ENCODE peak calls at places on chromosomes 11 and 22, in six cellular contexts. A, S, G, W, X and F are unnamed samples.

GRCh38 chr11:128437137-128437536 is 150.2 kb downstream of the ETS1 start:
- DNase-seq in A (no peak), S (no peak), G (no peak), W (no peak), X (no peak), F (no peak)

GRCh38 chr22:47836957-47837356 is 1074.5 kb downstream of the TBC1D22A start:
- DNase-seq in A (no peak), S (no peak), G (peak), W (no peak), X (peak), F (peak)

GRCh38 chr11:110691961-110692360 is 20.3 kb downstream of the ARHGAP20 start:
- DNase-seq in A (no peak), S (no peak), G (no peak), W (no peak), X (peak), F (no peak)

GRCh38 chr11:133467686-133468085 is 64.6 kb downstream of the OPCML start:
- DNase-seq in A (no peak), S (no peak), G (no peak), W (no peak), X (no peak), F (no peak)

GRCh38 chr11:16606784-16607674 is 131.4 kb upstream of the C11orf58 start:
- DNase-seq in A (peak), S (peak), G (peak), W (peak), X (no peak), F (peak)

GRCh38 chr22:31944700-31945477 is 554 bp downstream of the YWHAH start:
- DNase-seq in A (peak), S (no peak), G (peak), W (no peak), X (no peak), F (no peak)

GRCh38 chr22:44182591-44183588 is 2.2 kb downstream of the PARVG start:
- DNase-seq in A (peak), S (no peak), G (no peak), W (no peak), X (no peak), F (no peak)

GRCh38 chr11:72598901-72599300 is 75.3 kb downstream of the PDE2A start:
- DNase-seq in A (peak), S (no peak), G (peak), W (no peak), X (no peak), F (no peak)

GRCh38 chr11:47383106-47383505 is 4.8 kb upstream of the SPI1 start:
- DNase-seq in A (no peak), S (no peak), G (no peak), W (no peak), X (no peak), F (no peak)

GRCh38 chr11:107457205-107457557 is 444 bp downstream of the CWF19L2 start:
- DNase-seq in A (no peak), S (peak), G (no peak), W (no peak), X (peak), F (no peak)

GRCh38 chr11:57476223-57476882 is 16.0 kb downstream of the RTN4RL2 start:
- DNase-seq in A (peak), S (no peak), G (no peak), W (peak), X (no peak), F (no peak)

GRCh38 chr22:45272498-45272897 is 12.3 kb upstream of the UPK3A start:
- DNase-seq in A (no peak), S (no peak), G (no peak), W (no peak), X (no peak), F (no peak)

GRCh38 chr22:17945156-17945850 is 79.1 kb downstream of the MICAL3 start:
- DNase-seq in A (no peak), S (no peak), G (no peak), W (no peak), X (no peak), F (no peak)

GRCh38 chr11:82701847-82702520 is 31.7 kb downstream of the FAM181B start:
- DNase-seq in A (no peak), S (peak), G (peak), W (peak), X (peak), F (no peak)

GRCh38 chr22:38073150-38074130 is 10.5 kb downstream of the SLC16A8 start:
- DNase-seq in A (no peak), S (no peak), G (no peak), W (no peak), X (no peak), F (no peak)

GRCh38 chr11:125464266-125464662 is 31.8 kb downstream of the FEZ1 start:
- DNase-seq in A (no peak), S (peak), G (no peak), W (peak), X (peak), F (no peak)

GRCh38 chr11:103234974-103235373 is 125.7 kb downstream of the DYNC2H1 start:
- DNase-seq in A (no peak), S (peak), G (no peak), W (no peak), X (no peak), F (no peak)

GRCh38 chr11:121661796-121662508 is 209.2 kb upstream of the SORL1-AS1 start:
- DNase-seq in A (no peak), S (peak), G (no peak), W (peak), X (peak), F (no peak)

GRCh38 chr11:128886401-128887119 is 4.6 kb upstream of the KCNJ5 start:
- DNase-seq in A (no peak), S (peak), G (peak), W (no peak), X (peak), F (no peak)

GRCh38 chr11:37504066-37504611 is 906.1 kb upstream of the RAG2 start:
- DNase-seq in A (no peak), S (peak), G (peak), W (peak), X (peak), F (peak)

GRCh38 chr22:31295831-31296230 is 3.5 kb upstream of the PIK3IP1 start:
- DNase-seq in A (no peak), S (no peak), G (no peak), W (peak), X (peak), F (no peak)

GRCh38 chr22:45096256-45096907 is 67.3 kb upstream of the NUP50 start:
- DNase-seq in A (no peak), S (peak), G (peak), W (peak), X (peak), F (no peak)

GRCh38 chr11:47453365-47453764 is 4.4 kb upstream of the RAPSN start:
- DNase-seq in A (no peak), S (no peak), G (no peak), W (no peak), X (no peak), F (no peak)

GRCh38 chr11:134510171-134510570 is 98.1 kb upstream of the B3GAT1 start:
- DNase-seq in A (no peak), S (no peak), G (no peak), W (no peak), X (no peak), F (peak)

GRCh38 chr22:37675930-37676571 is 615 bp downstream of the LGALS1 start:
- DNase-seq in A (peak), S (peak), G (peak), W (no peak), X (no peak), F (no peak)

GRCh38 chr11:83572521-83572920 is 286.4 kb upstream of the CCDC90B start:
- DNase-seq in A (no peak), S (no peak), G (no peak), W (no peak), X (no peak), F (no peak)

GRCh38 chr22:29650370-29650769 is 46.9 kb downstream of the NF2 start:
- DNase-seq in A (no peak), S (no peak), G (no peak), W (no peak), X (no peak), F (no peak)

GRCh38 chr11:81870066-81870412 is 863.6 kb downstream of the FAM181B start:
- DNase-seq in A (no peak), S (no peak), G (no peak), W (no peak), X (no peak), F (no peak)

GRCh38 chr11:122917311-122917710 is 34.8 kb downstream of the JHY start:
- DNase-seq in A (no peak), S (peak), G (no peak), W (peak), X (peak), F (no peak)

GRCh38 chr11:128772814-128773213 is 78.9 kb downstream of the FLI1 start:
- DNase-seq in A (peak), S (no peak), G (no peak), W (no peak), X (no peak), F (no peak)

GRCh38 chr11:9069256-9069655 is 22.1 kb downstream of the SCUBE2 start:
- DNase-seq in A (no peak), S (no peak), G (no peak), W (no peak), X (no peak), F (no peak)

GRCh38 chr11:44979536-44980399 is 29.1 kb upstream of the TP53I11 start:
- DNase-seq in A (peak), S (peak), G (no peak), W (no peak), X (peak), F (peak)

DNA sequence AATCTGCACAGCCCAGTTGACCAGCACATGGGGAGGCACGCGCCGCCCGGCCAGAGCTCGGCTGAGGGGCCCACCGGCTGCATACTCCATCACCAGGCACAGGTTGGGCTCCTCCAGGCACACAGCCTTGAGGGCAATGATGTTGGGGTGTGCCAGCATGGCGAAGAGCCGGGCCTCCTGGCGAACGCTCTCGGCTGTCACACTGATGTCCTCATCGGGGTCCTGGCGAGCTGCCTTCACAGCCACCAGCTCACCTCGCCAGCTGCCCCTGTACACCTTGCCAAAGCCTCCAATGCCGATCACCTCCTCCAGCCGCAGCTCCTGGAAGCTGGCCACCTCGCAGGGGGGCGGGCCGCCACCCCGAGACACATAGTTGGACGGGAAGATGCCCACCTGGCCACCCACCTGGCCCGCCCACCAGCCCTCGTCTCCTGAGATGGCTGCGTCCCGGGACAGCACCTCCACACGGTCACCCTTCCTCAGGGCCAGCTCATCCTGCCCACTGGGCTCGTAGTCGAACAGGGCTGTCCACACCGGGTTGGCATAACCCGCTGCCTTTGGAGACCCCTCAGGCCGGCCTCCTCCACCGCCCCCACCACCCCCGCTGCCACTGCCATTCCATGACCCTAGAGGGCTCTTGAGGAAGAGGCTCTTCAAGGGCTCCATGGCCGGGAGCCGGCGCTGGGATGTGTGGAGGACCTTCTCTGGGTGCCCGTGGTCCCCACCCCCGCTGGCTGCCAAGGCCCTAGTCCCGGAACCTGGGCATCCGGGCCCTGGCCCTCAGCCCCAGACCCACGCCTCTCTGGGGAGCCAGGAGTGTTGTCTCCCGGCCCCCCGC is 711 bp downstream of the MAP3K11 start:
- DNase-seq in A (peak), S (no peak), G (no peak), W (peak), X (no peak), F (no peak)
- H3K4me3 ChIP-seq in A (peak), S (peak), G (peak), W (peak), X (peak), F (peak)

GRCh38 chr11:66713746-66714480 is 15.1 kb downstream of the SPTBN2 start:
- DNase-seq in A (no peak), S (no peak), G (no peak), W (no peak), X (no peak), F (no peak)
- H3K4me3 ChIP-seq in A (no peak), S (no peak), G (no peak), W (no peak), X (no peak), F (no peak)

DNA sequence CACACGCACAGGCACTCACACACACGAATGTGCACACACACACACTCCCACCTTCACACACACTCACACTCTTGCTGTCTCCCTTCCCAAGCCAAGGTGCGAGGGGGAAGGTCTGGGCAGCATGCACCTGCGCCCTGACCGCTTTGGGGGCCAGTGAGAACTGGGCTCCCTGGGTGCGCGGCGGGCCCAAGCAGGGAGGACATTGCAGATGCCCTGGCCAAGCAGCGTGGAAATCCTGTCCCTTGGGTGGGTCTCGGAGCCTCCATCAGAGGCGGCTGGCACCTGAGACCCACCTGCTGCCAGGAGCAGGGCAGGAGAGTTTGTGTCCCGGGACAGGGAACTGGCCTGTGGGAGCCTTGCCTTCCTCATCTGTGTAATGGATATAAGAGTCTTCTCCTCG is 3.3 kb downstream of the CD81 start:
- DNase-seq in A (peak), S (no peak), G (no peak), W (no peak), X (no peak), F (no peak)
- H3K4me3 ChIP-seq in A (peak), S (no peak), G (no peak), W (no peak), X (no peak), F (no peak)

GRCh38 chr11:204587-205109 is 2.6 kb downstream of the BET1L start:
- DNase-seq in A (no peak), S (no peak), G (no peak), W (no peak), X (no peak), F (no peak)

GRCh38 chr11:203945-204586 is 3.1 kb downstream of the BET1L start:
- DNase-seq in A (no peak), S (no peak), G (peak), W (no peak), X (no peak), F (no peak)

GRCh38 chr11:206516-207212 is 535 bp downstream of the BET1L start:
- DNase-seq in A (no peak), S (no peak), G (no peak), W (peak), X (no peak), F (no peak)

GRCh38 chr11:206002-206384 is 1.2 kb downstream of the BET1L start:
- DNase-seq in A (no peak), S (no peak), G (no peak), W (no peak), X (no peak), F (no peak)

DNA sequence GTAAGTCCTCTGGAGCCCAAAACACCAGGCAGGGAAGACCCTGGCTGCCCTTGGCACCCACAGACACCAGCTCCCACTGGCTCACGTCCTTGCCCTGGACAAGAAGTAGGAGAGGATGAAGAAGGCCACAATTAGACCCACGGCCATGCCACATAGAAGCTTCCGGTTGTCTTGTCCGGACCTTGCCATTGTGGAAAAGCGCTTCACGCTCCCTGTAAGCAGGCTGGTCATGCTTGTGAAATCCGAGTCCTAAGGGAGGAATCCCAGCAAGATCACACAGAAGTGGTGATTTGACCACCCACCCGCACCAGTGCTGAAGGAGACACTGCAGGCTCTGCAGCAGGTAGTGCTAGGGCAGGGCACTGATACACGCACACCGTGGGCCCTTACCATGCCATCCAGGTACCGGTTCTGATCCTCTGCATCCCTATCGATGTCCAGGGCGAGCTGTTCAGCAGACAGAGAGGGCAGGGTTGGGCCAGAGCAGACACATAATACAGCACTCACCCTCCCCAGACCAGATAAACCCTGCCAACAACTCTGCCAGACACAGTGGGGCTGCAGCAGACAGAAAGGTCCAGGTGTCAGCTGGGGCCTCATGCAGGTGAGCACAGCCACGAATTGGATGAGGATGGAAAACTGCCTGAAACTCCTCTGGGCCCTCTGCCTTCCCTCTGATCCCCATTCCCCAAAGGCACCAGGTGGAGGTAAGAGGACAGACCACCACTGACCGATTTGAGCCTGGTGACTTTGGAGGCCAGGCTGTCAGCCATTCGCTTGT is 1.8 kb downstream of the BET1L start:
- DNase-seq in A (no peak), S (no peak), G (no peak), W (no peak), X (no peak), F (no peak)
- H3K4me3 ChIP-seq in A (peak), S (no peak), G (no peak), W (no peak), X (no peak), F (no peak)

DNA sequence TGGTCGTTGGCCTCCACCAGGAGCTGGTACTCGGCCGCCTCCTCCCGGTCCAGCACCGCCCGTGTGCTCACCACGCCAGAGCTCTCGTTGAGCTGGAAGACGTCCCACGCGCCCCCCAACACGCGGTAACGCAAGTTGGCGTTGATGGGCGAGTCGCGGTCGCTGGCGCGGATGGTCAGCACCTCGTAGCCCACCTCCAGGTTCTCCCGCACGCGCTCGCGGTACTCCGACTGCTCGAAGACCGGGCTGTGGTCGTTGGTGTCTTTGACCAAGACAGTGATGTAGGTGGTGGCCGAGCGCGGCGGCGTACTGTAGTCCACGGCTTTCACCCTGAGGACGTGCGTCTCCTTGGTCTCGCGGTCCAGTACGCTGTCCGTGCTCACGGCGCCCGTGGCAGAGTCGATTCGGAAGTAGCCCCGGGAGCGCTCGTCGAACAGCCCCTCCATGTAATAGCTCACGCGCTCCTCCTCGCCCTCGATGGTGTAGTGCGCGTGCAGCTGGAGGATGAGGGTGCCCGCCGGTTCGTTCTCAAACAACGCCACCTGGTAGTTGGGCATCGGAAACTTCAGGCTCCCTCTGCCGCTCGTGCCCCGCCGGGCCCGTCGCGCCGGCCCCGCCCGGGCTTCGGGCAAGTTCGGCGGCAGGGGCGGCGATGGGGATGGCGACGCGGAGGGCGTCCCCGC is 1.4 kb downstream of the CELSR1 start:
- DNase-seq in A (no peak), S (peak), G (no peak), W (no peak), X (no peak), F (no peak)
- H3K4me3 ChIP-seq in A (no peak), S (peak), G (no peak), W (peak), X (peak), F (peak)

GRCh38 chr11:129960216-129961214 is 42.1 kb downstream of the PRDM10 start:
- DNase-seq in A (no peak), S (peak), G (no peak), W (peak), X (peak), F (no peak)
- H3K4me3 ChIP-seq in A (no peak), S (no peak), G (no peak), W (no peak), X (no peak), F (no peak)

DNA sequence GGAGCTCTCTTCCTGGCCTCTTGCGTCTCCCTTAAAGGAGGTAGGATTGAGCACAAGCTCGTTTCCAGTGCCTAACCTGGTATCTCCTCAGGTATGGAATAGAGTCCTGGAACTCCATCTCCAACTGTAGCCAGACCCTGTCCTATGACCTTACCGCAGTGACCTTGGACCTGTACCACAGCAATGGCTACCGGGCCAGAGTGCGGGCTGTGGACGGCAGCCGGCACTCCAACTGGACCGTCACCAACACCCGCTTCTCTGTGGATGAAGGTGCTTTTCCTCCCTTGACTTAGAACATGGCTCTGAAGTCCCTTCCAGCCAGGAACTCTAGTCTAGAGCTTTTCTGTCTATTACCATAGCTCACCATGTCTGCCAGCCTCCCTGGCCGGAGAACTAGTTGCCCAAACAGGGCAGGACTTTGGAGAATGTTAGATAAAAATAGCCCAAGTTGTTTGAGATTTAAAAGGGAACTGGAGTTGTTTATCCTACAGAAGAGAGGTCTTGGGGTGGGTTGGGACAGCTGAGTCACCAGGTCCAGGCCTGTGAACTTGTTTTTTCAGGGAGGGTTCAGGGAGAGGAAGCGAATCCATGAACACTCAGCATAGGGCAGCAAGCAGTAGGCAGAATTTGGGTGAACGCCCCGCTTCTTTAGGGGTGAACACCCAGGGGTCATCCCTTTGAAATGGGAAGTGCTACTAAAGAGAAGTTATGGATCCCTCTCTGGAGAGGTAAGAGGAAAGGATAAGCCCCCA is 3.3 kb downstream of the IL10RA start:
- DNase-seq in A (no peak), S (no peak), G (no peak), W (no peak), X (no peak), F (no peak)
- H3K4me3 ChIP-seq in A (no peak), S (no peak), G (no peak), W (no peak), X (no peak), F (no peak)